ENCODE peak calls at places on chromosomes 5 and 9, in five cellular contexts. One of them, this sample, is unnamed.

GRCh38 chr5:122259995-122260394 is 52.0 kb upstream of the SNCAIP start:
- DNase-seq in HEK293T: no peak
- DNase-seq in NCI-H1436: no peak
- DNase-seq in lower lobe of right lung: no peak
- DNase-seq in RWPE1: peak; percentile 33
- DNase-seq in this sample: no peak

GRCh38 chr5:4572297-4572696 is 567.8 kb upstream of the ADAMTS16 start:
- DNase-seq in HEK293T: no peak
- DNase-seq in NCI-H1436: no peak
- DNase-seq in lower lobe of right lung: no peak
- DNase-seq in RWPE1: no peak
- DNase-seq in this sample: no peak

GRCh38 chr9:133238272-133238850 is 29.3 kb upstream of the OBP2B start:
- DNase-seq in HEK293T: peak; percentile 68
- DNase-seq in NCI-H1436: no peak
- DNase-seq in lower lobe of right lung: peak; percentile 90
- DNase-seq in RWPE1: no peak
- DNase-seq in this sample: peak; percentile 80

GRCh38 chr5:12460493-12461261 is 556.4 kb upstream of the CTNND2 start:
- DNase-seq in HEK293T: no peak
- DNase-seq in NCI-H1436: no peak
- DNase-seq in lower lobe of right lung: no peak
- DNase-seq in RWPE1: peak; percentile 14
- DNase-seq in this sample: no peak

GRCh38 chr9:122158202-122158601 is 1.4 kb downstream of the NDUFA8 start:
- DNase-seq in HEK293T: peak; percentile 66
- DNase-seq in NCI-H1436: peak; percentile 16
- DNase-seq in lower lobe of right lung: no peak
- DNase-seq in RWPE1: peak; percentile 69
- DNase-seq in this sample: peak; percentile 79

GRCh38 chr5:134577796-134578577 is 52.5 kb downstream of the JADE2 start:
- DNase-seq in HEK293T: peak; percentile 83
- DNase-seq in NCI-H1436: peak; percentile 80
- DNase-seq in lower lobe of right lung: peak; percentile 89
- DNase-seq in RWPE1: peak; percentile 80
- DNase-seq in this sample: peak; percentile 97

GRCh38 chr9:114958021-114958846 is 27.8 kb upstream of the TNFSF8 start:
- DNase-seq in HEK293T: no peak
- DNase-seq in NCI-H1436: no peak
- DNase-seq in lower lobe of right lung: peak; percentile 74
- DNase-seq in RWPE1: no peak
- DNase-seq in this sample: no peak

GRCh38 chr5:142363619-142363963 is 38.8 kb upstream of the SPRY4 start:
- DNase-seq in HEK293T: no peak
- DNase-seq in NCI-H1436: no peak
- DNase-seq in lower lobe of right lung: no peak
- DNase-seq in RWPE1: no peak
- DNase-seq in this sample: no peak

GRCh38 chr5:5291357-5291756 is 131.1 kb upstream of the ICE1 start:
- DNase-seq in HEK293T: no peak
- DNase-seq in NCI-H1436: no peak
- DNase-seq in lower lobe of right lung: no peak
- DNase-seq in RWPE1: no peak
- DNase-seq in this sample: no peak

GRCh38 chr5:56638768-56639238 is 176.5 kb upstream of the MAP3K1 start:
- DNase-seq in HEK293T: no peak
- DNase-seq in NCI-H1436: no peak
- DNase-seq in lower lobe of right lung: no peak
- DNase-seq in RWPE1: no peak
- DNase-seq in this sample: no peak

GRCh38 chr9:106104887-106105286 is 410.5 kb downstream of the TMEM38B start:
- DNase-seq in HEK293T: no peak
- DNase-seq in NCI-H1436: no peak
- DNase-seq in lower lobe of right lung: no peak
- DNase-seq in RWPE1: no peak
- DNase-seq in this sample: no peak

GRCh38 chr5:35031276-35031675 is 16.5 kb downstream of the AGXT2 start:
- DNase-seq in HEK293T: no peak
- DNase-seq in NCI-H1436: no peak
- DNase-seq in lower lobe of right lung: no peak
- DNase-seq in RWPE1: peak; percentile 18
- DNase-seq in this sample: no peak

GRCh38 chr9:130112244-130113151 is 58.8 kb downstream of the GPR107 start:
- DNase-seq in HEK293T: no peak
- DNase-seq in NCI-H1436: peak; percentile 40
- DNase-seq in lower lobe of right lung: peak; percentile 17
- DNase-seq in RWPE1: no peak
- DNase-seq in this sample: no peak

GRCh38 chr9:88198346-88198807 is 60.1 kb upstream of the SPATA31C2 start:
- DNase-seq in HEK293T: no peak
- DNase-seq in NCI-H1436: no peak
- DNase-seq in lower lobe of right lung: no peak
- DNase-seq in RWPE1: peak; percentile 17
- DNase-seq in this sample: peak; percentile 77

GRCh38 chr5:95731571-95732554 is 727 bp downstream of the RHOBTB3 start:
- DNase-seq in HEK293T: peak; percentile 54
- DNase-seq in NCI-H1436: no peak
- DNase-seq in lower lobe of right lung: peak; percentile 69
- DNase-seq in RWPE1: peak; percentile 27
- DNase-seq in this sample: peak; percentile 75

GRCh38 chr9:19156026-19156474 is 28.8 kb upstream of the PLIN2 start:
- DNase-seq in HEK293T: no peak
- DNase-seq in NCI-H1436: no peak
- DNase-seq in lower lobe of right lung: no peak
- DNase-seq in RWPE1: no peak
- DNase-seq in this sample: no peak

GRCh38 chr9:123353984-123354591 is 1.9 kb upstream of the CRB2 start:
- DNase-seq in HEK293T: peak; percentile 84
- DNase-seq in NCI-H1436: peak; percentile 53
- DNase-seq in lower lobe of right lung: peak; percentile 70
- DNase-seq in RWPE1: peak; percentile 83
- DNase-seq in this sample: peak; percentile 97

GRCh38 chr5:36250427-36250826 is 8.7 kb upstream of the NADK2 start:
- DNase-seq in HEK293T: no peak
- DNase-seq in NCI-H1436: no peak
- DNase-seq in lower lobe of right lung: no peak
- DNase-seq in RWPE1: no peak
- DNase-seq in this sample: no peak

GRCh38 chr9:104808030-104808614 is 44.2 kb downstream of the NIPSNAP3B start:
- DNase-seq in HEK293T: no peak
- DNase-seq in NCI-H1436: peak; percentile 48
- DNase-seq in lower lobe of right lung: no peak
- DNase-seq in RWPE1: peak; percentile 25
- DNase-seq in this sample: no peak

GRCh38 chr9:101443358-101443757 is 7.8 kb upstream of the ALDOB start:
- DNase-seq in HEK293T: no peak
- DNase-seq in NCI-H1436: no peak
- DNase-seq in lower lobe of right lung: no peak
- DNase-seq in RWPE1: no peak
- DNase-seq in this sample: no peak

GRCh38 chr9:113621309-113621791 is 157.8 kb downstream of the RGS3 start:
- DNase-seq in HEK293T: no peak
- DNase-seq in NCI-H1436: no peak
- DNase-seq in lower lobe of right lung: no peak
- DNase-seq in RWPE1: no peak
- DNase-seq in this sample: peak; percentile 86

GRCh38 chr5:178505639-178506407 is 84.4 kb downstream of the COL23A1 start:
- DNase-seq in HEK293T: no peak
- DNase-seq in NCI-H1436: no peak
- DNase-seq in lower lobe of right lung: no peak
- DNase-seq in RWPE1: no peak
- DNase-seq in this sample: no peak

GRCh38 chr9:4228606-4229005 is 71.3 kb downstream of the GLIS3 start:
- DNase-seq in HEK293T: no peak
- DNase-seq in NCI-H1436: no peak
- DNase-seq in lower lobe of right lung: no peak
- DNase-seq in RWPE1: no peak
- DNase-seq in this sample: peak; percentile 43

GRCh38 chr9:26975728-26976707 is 19.8 kb downstream of the IFT74 start:
- DNase-seq in HEK293T: peak; percentile 61
- DNase-seq in NCI-H1436: no peak
- DNase-seq in lower lobe of right lung: no peak
- DNase-seq in RWPE1: no peak
- DNase-seq in this sample: no peak